ENCODE peak calls at places on chromosomes 11 and 22, in six cellular contexts. One of them, this sample, is unnamed.
A peak's percentile ranks its signal among the peaks of the same experiment; 100 is the strongest.

GRCh38 chr22:48315415-48316244 is 1512.0 kb downstream of the BRD1 start:
- DNase-seq in PC-9: no peak
- DNase-seq in cardiac fibroblast: no peak
- DNase-seq in IMR-90: no peak
- DNase-seq in endothelial cell of umbilical vein: no peak
- DNase-seq in RWPE1: no peak
- DNase-seq in this sample: no peak

GRCh38 chr22:29773233-29773632 is 6.1 kb downstream of the UQCR10 start:
- DNase-seq in PC-9: peak; percentile 87
- DNase-seq in cardiac fibroblast: peak; percentile 56
- DNase-seq in IMR-90: peak; percentile 61
- DNase-seq in endothelial cell of umbilical vein: no peak
- DNase-seq in RWPE1: peak; percentile 67
- DNase-seq in this sample: no peak

GRCh38 chr11:121488641-121489040 is 35.9 kb upstream of the SORL1-AS1 start:
- DNase-seq in PC-9: peak; percentile 89
- DNase-seq in cardiac fibroblast: no peak
- DNase-seq in IMR-90: no peak
- DNase-seq in endothelial cell of umbilical vein: no peak
- DNase-seq in RWPE1: no peak
- DNase-seq in this sample: no peak

GRCh38 chr11:127050141-127050632 is 49.6 kb upstream of the KIRREL3 start:
- DNase-seq in PC-9: no peak
- DNase-seq in cardiac fibroblast: no peak
- DNase-seq in IMR-90: no peak
- DNase-seq in endothelial cell of umbilical vein: no peak
- DNase-seq in RWPE1: no peak
- DNase-seq in this sample: no peak

GRCh38 chr22:48299801-48300200 is 1527.9 kb downstream of the BRD1 start:
- DNase-seq in PC-9: no peak
- DNase-seq in cardiac fibroblast: no peak
- DNase-seq in IMR-90: no peak
- DNase-seq in endothelial cell of umbilical vein: no peak
- DNase-seq in RWPE1: no peak
- DNase-seq in this sample: no peak

GRCh38 chr11:13030857-13031256 is 21.7 kb downstream of the RASSF10 start:
- DNase-seq in PC-9: no peak
- DNase-seq in cardiac fibroblast: no peak
- DNase-seq in IMR-90: no peak
- DNase-seq in endothelial cell of umbilical vein: peak; percentile 26
- DNase-seq in RWPE1: no peak
- DNase-seq in this sample: no peak

GRCh38 chr11:68828155-68828931 is 13.4 kb downstream of the CPT1A start:
- DNase-seq in PC-9: no peak
- DNase-seq in cardiac fibroblast: no peak
- DNase-seq in IMR-90: no peak
- DNase-seq in endothelial cell of umbilical vein: no peak
- DNase-seq in RWPE1: no peak
- DNase-seq in this sample: no peak

GRCh38 chr11:33869511-33870422 is 22.1 kb downstream of the LMO2 start:
- DNase-seq in PC-9: no peak
- DNase-seq in cardiac fibroblast: peak; percentile 38
- DNase-seq in IMR-90: peak; percentile 2
- DNase-seq in endothelial cell of umbilical vein: peak; percentile 92
- DNase-seq in RWPE1: peak; percentile 14
- DNase-seq in this sample: no peak

GRCh38 chr11:35148163-35148562 is 9.2 kb downstream of the CD44 start:
- DNase-seq in PC-9: no peak
- DNase-seq in cardiac fibroblast: no peak
- DNase-seq in IMR-90: no peak
- DNase-seq in endothelial cell of umbilical vein: no peak
- DNase-seq in RWPE1: no peak
- DNase-seq in this sample: no peak

GRCh38 chr11:87039371-87039770 is 1.6 kb downstream of the TMEM135 start:
- DNase-seq in PC-9: peak; percentile 33
- DNase-seq in cardiac fibroblast: peak; percentile 35
- DNase-seq in IMR-90: peak; percentile 19
- DNase-seq in endothelial cell of umbilical vein: peak; percentile 62
- DNase-seq in RWPE1: no peak
- DNase-seq in this sample: no peak

GRCh38 chr11:87035976-87036583 is 1.7 kb upstream of the TMEM135 start:
- DNase-seq in PC-9: peak; percentile 33
- DNase-seq in cardiac fibroblast: no peak
- DNase-seq in IMR-90: no peak
- DNase-seq in endothelial cell of umbilical vein: no peak
- DNase-seq in RWPE1: no peak
- DNase-seq in this sample: no peak

GRCh38 chr11:87036756-87037449 is 831 bp upstream of the TMEM135 start:
- DNase-seq in PC-9: peak; percentile 80
- DNase-seq in cardiac fibroblast: no peak
- DNase-seq in IMR-90: no peak
- DNase-seq in endothelial cell of umbilical vein: no peak
- DNase-seq in RWPE1: no peak
- DNase-seq in this sample: no peak

GRCh38 chr11:87038235-87038960 is 664 bp downstream of the TMEM135 start:
- DNase-seq in PC-9: peak; percentile 34
- DNase-seq in cardiac fibroblast: peak; percentile 17
- DNase-seq in IMR-90: no peak
- DNase-seq in endothelial cell of umbilical vein: peak; percentile 35
- DNase-seq in RWPE1: no peak
- DNase-seq in this sample: no peak

GRCh38 chr11:87037450-87038234 is at the start of gene TMEM135:
- DNase-seq in PC-9: peak; percentile 95
- DNase-seq in cardiac fibroblast: peak; percentile 92
- DNase-seq in IMR-90: peak; percentile 83
- DNase-seq in endothelial cell of umbilical vein: peak; percentile 94
- DNase-seq in RWPE1: peak; percentile 95
- DNase-seq in this sample: peak; percentile 80
- TF ChIP-seq CTCF in PC-9: no peak
- TF ChIP-seq CTCF in cardiac fibroblast: no peak
- TF ChIP-seq CTCF in IMR-90: no peak
- TF ChIP-seq CTCF in endothelial cell of umbilical vein: no peak
- TF ChIP-seq CTCF in RWPE1: no peak
- TF ChIP-seq CTCF in this sample: no peak

GRCh38 chr11:57763568-57763967 is 2.0 kb downstream of the CTNND1 start:
- DNase-seq in PC-9: peak; percentile 47
- DNase-seq in cardiac fibroblast: peak; percentile 61
- DNase-seq in IMR-90: peak; percentile 53
- DNase-seq in endothelial cell of umbilical vein: peak; percentile 75
- DNase-seq in RWPE1: peak; percentile 74
- DNase-seq in this sample: peak; percentile 45
- TF ChIP-seq CTCF in PC-9: peak; percentile 55
- TF ChIP-seq CTCF in cardiac fibroblast: peak; percentile 51
- TF ChIP-seq CTCF in IMR-90: peak; percentile 34
- TF ChIP-seq CTCF in endothelial cell of umbilical vein: peak; percentile 7
- TF ChIP-seq CTCF in RWPE1: peak; percentile 39
- TF ChIP-seq CTCF in this sample: peak; percentile 60

GRCh38 chr11:78149646-78150045 is 10.2 kb upstream of the ALG8 start:
- DNase-seq in PC-9: peak; percentile 84
- DNase-seq in cardiac fibroblast: peak; percentile 88
- DNase-seq in IMR-90: peak; percentile 87
- DNase-seq in endothelial cell of umbilical vein: peak; percentile 79
- DNase-seq in RWPE1: peak; percentile 39
- DNase-seq in this sample: peak; percentile 72
- TF ChIP-seq CTCF in PC-9: peak; percentile 41
- TF ChIP-seq CTCF in cardiac fibroblast: peak; percentile 40
- TF ChIP-seq CTCF in IMR-90: peak; percentile 64
- TF ChIP-seq CTCF in endothelial cell of umbilical vein: no peak
- TF ChIP-seq CTCF in RWPE1: no peak
- TF ChIP-seq CTCF in this sample: peak; percentile 56

GRCh38 chr11:81655351-81655750 is 1078.3 kb downstream of the FAM181B start:
- DNase-seq in PC-9: no peak
- DNase-seq in cardiac fibroblast: peak; percentile 12
- DNase-seq in IMR-90: no peak
- DNase-seq in endothelial cell of umbilical vein: no peak
- DNase-seq in RWPE1: no peak
- DNase-seq in this sample: peak; percentile 34

DNA sequence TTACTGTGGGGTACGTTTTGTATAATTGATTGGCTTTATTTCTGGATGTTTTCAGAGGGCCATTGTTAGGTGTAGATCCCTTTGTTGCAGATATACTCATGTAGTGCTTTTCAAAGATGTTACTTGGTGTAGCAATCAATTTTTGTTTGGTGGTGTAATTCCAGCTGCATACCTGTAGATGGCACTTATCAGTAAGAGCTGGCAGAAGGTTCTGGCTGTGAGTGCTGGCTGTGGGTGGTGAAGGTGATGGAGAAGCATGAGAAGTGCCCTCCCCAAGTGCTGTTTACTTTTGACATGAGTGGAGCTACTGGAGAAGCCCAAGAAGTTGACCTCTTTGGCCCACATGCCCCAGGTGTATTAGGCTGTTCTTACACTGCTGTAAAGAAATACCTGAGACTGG is 1074.9 kb downstream of the FAM181B start:
- DNase-seq in PC-9: no peak
- DNase-seq in cardiac fibroblast: peak; percentile 13
- DNase-seq in IMR-90: peak; percentile 9
- DNase-seq in endothelial cell of umbilical vein: no peak
- DNase-seq in RWPE1: peak; percentile 1
- DNase-seq in this sample: peak; percentile 21
- TF ChIP-seq CTCF in PC-9: peak; percentile 72
- TF ChIP-seq CTCF in cardiac fibroblast: peak; percentile 33
- TF ChIP-seq CTCF in IMR-90: peak; percentile 41
- TF ChIP-seq CTCF in endothelial cell of umbilical vein: peak; percentile 5
- TF ChIP-seq CTCF in RWPE1: peak; percentile 33
- TF ChIP-seq CTCF in this sample: peak; percentile 60

GRCh38 chr11:46599340-46600067 is 5.7 kb upstream of the AMBRA1 start:
- DNase-seq in PC-9: no peak
- DNase-seq in cardiac fibroblast: no peak
- DNase-seq in IMR-90: no peak
- DNase-seq in endothelial cell of umbilical vein: no peak
- DNase-seq in RWPE1: no peak
- DNase-seq in this sample: no peak
- TF ChIP-seq CTCF in PC-9: no peak
- TF ChIP-seq CTCF in cardiac fibroblast: no peak
- TF ChIP-seq CTCF in IMR-90: no peak
- TF ChIP-seq CTCF in endothelial cell of umbilical vein: no peak
- TF ChIP-seq CTCF in RWPE1: no peak
- TF ChIP-seq CTCF in this sample: no peak

GRCh38 chr11:128551641-128552335 is 35.6 kb downstream of the ETS1 start:
- DNase-seq in PC-9: no peak
- DNase-seq in cardiac fibroblast: peak; percentile 32
- DNase-seq in IMR-90: no peak
- DNase-seq in endothelial cell of umbilical vein: no peak
- DNase-seq in RWPE1: no peak
- DNase-seq in this sample: no peak

GRCh38 chr11:128553662-128554392 is 33.5 kb downstream of the ETS1 start:
- DNase-seq in PC-9: no peak
- DNase-seq in cardiac fibroblast: peak; percentile 44
- DNase-seq in IMR-90: peak; percentile 32
- DNase-seq in endothelial cell of umbilical vein: peak; percentile 30
- DNase-seq in RWPE1: no peak
- DNase-seq in this sample: no peak

GRCh38 chr11:128559496-128560103 is 27.8 kb downstream of the ETS1 start:
- DNase-seq in PC-9: no peak
- DNase-seq in cardiac fibroblast: no peak
- DNase-seq in IMR-90: no peak
- DNase-seq in endothelial cell of umbilical vein: no peak
- DNase-seq in RWPE1: no peak
- DNase-seq in this sample: no peak

GRCh38 chr11:128552783-128553661 is 34.3 kb downstream of the ETS1 start:
- DNase-seq in PC-9: no peak
- DNase-seq in cardiac fibroblast: peak; percentile 79
- DNase-seq in IMR-90: peak; percentile 87
- DNase-seq in endothelial cell of umbilical vein: no peak
- DNase-seq in RWPE1: peak; percentile 14
- DNase-seq in this sample: no peak

DNA sequence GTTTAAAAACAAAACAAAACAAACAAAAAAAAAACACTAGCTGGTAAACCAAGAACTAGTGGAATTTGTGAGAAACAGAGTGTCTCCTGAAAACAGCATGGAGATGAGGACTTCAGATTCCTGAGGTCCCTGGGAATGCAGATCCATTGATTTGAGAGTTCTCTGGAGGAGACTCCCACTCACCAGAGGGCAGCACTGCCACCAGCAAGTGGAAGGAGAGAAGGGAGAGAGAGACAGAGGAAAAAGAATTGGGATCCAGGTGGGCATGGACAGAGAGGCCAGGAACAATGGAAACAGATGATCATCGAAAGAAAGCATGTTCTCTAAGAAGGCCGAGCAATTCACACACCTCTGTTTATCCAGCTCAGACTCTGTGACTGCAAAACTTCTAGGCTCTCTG is 31.8 kb downstream of the ETS1 start:
- DNase-seq in PC-9: no peak
- DNase-seq in cardiac fibroblast: peak; percentile 43
- DNase-seq in IMR-90: no peak
- DNase-seq in endothelial cell of umbilical vein: peak; percentile 49
- DNase-seq in RWPE1: peak; percentile 5
- DNase-seq in this sample: no peak
- TF ChIP-seq CTCF in PC-9: no peak
- TF ChIP-seq CTCF in cardiac fibroblast: peak; percentile 45
- TF ChIP-seq CTCF in IMR-90: peak; percentile 37
- TF ChIP-seq CTCF in endothelial cell of umbilical vein: peak; percentile 37
- TF ChIP-seq CTCF in RWPE1: no peak
- TF ChIP-seq CTCF in this sample: peak; percentile 72

GRCh38 chr22:19434829-19435580 is 2.7 kb downstream of the MRPL40 start:
- DNase-seq in PC-9: no peak
- DNase-seq in cardiac fibroblast: no peak
- DNase-seq in IMR-90: no peak
- DNase-seq in endothelial cell of umbilical vein: no peak
- DNase-seq in RWPE1: no peak
- DNase-seq in this sample: no peak

GRCh38 chr22:19431641-19432091 is at the start of gene HIRA:
- DNase-seq in PC-9: peak; percentile 60
- DNase-seq in cardiac fibroblast: peak; percentile 75
- DNase-seq in IMR-90: peak; percentile 66
- DNase-seq in endothelial cell of umbilical vein: peak; percentile 73
- DNase-seq in RWPE1: peak; percentile 54
- DNase-seq in this sample: peak; percentile 67

GRCh38 chr22:19429950-19430889 is 1.3 kb downstream of the HIRA start:
- DNase-seq in PC-9: no peak
- DNase-seq in cardiac fibroblast: peak; percentile 66
- DNase-seq in IMR-90: peak; percentile 78
- DNase-seq in endothelial cell of umbilical vein: peak; percentile 16
- DNase-seq in RWPE1: peak; percentile 10
- DNase-seq in this sample: peak; percentile 60

GRCh38 chr22:19432092-19432844 is at the start of gene MRPL40:
- DNase-seq in PC-9: peak; percentile 70
- DNase-seq in cardiac fibroblast: peak; percentile 94
- DNase-seq in IMR-90: peak; percentile 93
- DNase-seq in endothelial cell of umbilical vein: peak; percentile 94
- DNase-seq in RWPE1: peak; percentile 83
- DNase-seq in this sample: peak; percentile 85

GRCh38 chr22:19430890-19431541 is 517 bp downstream of the HIRA start:
- DNase-seq in PC-9: no peak
- DNase-seq in cardiac fibroblast: peak; percentile 38
- DNase-seq in IMR-90: peak; percentile 19
- DNase-seq in endothelial cell of umbilical vein: peak; percentile 29
- DNase-seq in RWPE1: no peak
- DNase-seq in this sample: no peak
- TF ChIP-seq CTCF in PC-9: no peak
- TF ChIP-seq CTCF in cardiac fibroblast: peak; percentile 27
- TF ChIP-seq CTCF in IMR-90: no peak
- TF ChIP-seq CTCF in endothelial cell of umbilical vein: peak; percentile 19
- TF ChIP-seq CTCF in RWPE1: no peak
- TF ChIP-seq CTCF in this sample: peak; percentile 49

This sample was measured in brain microvascular endothelial cell.